ENCODE peak calls at places on chromosomes 16 and 17, in eight cellular contexts. One of them, this sample, is unnamed.

GRCh38 chr17:36123431-36123830 is 19.8 kb downstream of the CCL4 start:
- DNase-seq in omental fat pad: no peak
- DNase-seq in NCI-H1105 treated with DMSO at 0.1 percent for 48 hours: no peak
- DNase-seq in iPS DF 6.9: no peak
- DNase-seq in activated T-cell treated with anti-CD3 and anti-CD28 coated beads, Interleukin-2, amount 50 U/mL, for 72 hours: no peak
- DNase-seq in progenitor cell of endocrine pancreas: no peak
- DNase-seq in ELR: no peak
- DNase-seq in left colon: no peak
- DNase-seq in this sample: no peak

GRCh38 chr16:76683051-76683450 is 405.9 kb downstream of the CNTNAP4 start:
- DNase-seq in omental fat pad: no peak
- DNase-seq in left colon: no peak
- DNase-seq in progenitor cell of endocrine pancreas: no peak
- DNase-seq in activated T-cell treated with anti-CD3 and anti-CD28 coated beads, Interleukin-2, amount 50 U/mL, for 72 hours: no peak
- DNase-seq in ELR: no peak
- DNase-seq in NCI-H1105 treated with DMSO at 0.1 percent for 48 hours: no peak
- DNase-seq in iPS DF 6.9: no peak
- DNase-seq in this sample: no peak

GRCh38 chr16:27374231-27374793 is 27.7 kb upstream of the IL21R start:
- DNase-seq in left colon: no peak
- DNase-seq in activated T-cell treated with anti-CD3 and anti-CD28 coated beads, Interleukin-2, amount 50 U/mL, for 72 hours: no peak
- DNase-seq in NCI-H1105 treated with DMSO at 0.1 percent for 48 hours: no peak
- DNase-seq in iPS DF 6.9: no peak
- DNase-seq in omental fat pad: no peak
- DNase-seq in progenitor cell of endocrine pancreas: no peak
- DNase-seq in ELR: no peak
- DNase-seq in this sample: no peak

GRCh38 chr17:66290097-66290722 is 12.2 kb upstream of the PRKCA start:
- DNase-seq in progenitor cell of endocrine pancreas: no peak
- DNase-seq in activated T-cell treated with anti-CD3 and anti-CD28 coated beads, Interleukin-2, amount 50 U/mL, for 72 hours: no peak
- DNase-seq in NCI-H1105 treated with DMSO at 0.1 percent for 48 hours: peak
- DNase-seq in ELR: peak
- DNase-seq in iPS DF 6.9: no peak
- DNase-seq in omental fat pad: no peak
- DNase-seq in left colon: no peak
- DNase-seq in this sample: no peak

GRCh38 chr16:15643453-15644305 is 725 bp upstream of the MARF1 start:
- DNase-seq in omental fat pad: no peak
- DNase-seq in ELR: peak
- DNase-seq in activated T-cell treated with anti-CD3 and anti-CD28 coated beads, Interleukin-2, amount 50 U/mL, for 72 hours: no peak
- DNase-seq in progenitor cell of endocrine pancreas: no peak
- DNase-seq in left colon: peak
- DNase-seq in NCI-H1105 treated with DMSO at 0.1 percent for 48 hours: peak
- DNase-seq in iPS DF 6.9: no peak
- DNase-seq in this sample: no peak

GRCh38 chr17:62869885-62870580 is 61.9 kb upstream of the MARCHF10 start:
- DNase-seq in ELR: peak
- DNase-seq in NCI-H1105 treated with DMSO at 0.1 percent for 48 hours: peak
- DNase-seq in progenitor cell of endocrine pancreas: no peak
- DNase-seq in activated T-cell treated with anti-CD3 and anti-CD28 coated beads, Interleukin-2, amount 50 U/mL, for 72 hours: no peak
- DNase-seq in left colon: no peak
- DNase-seq in omental fat pad: no peak
- DNase-seq in iPS DF 6.9: peak
- DNase-seq in this sample: peak

GRCh38 chr17:46983782-46984181 is 4.7 kb upstream of the RPRML start:
- DNase-seq in left colon: no peak
- DNase-seq in ELR: no peak
- DNase-seq in NCI-H1105 treated with DMSO at 0.1 percent for 48 hours: no peak
- DNase-seq in omental fat pad: no peak
- DNase-seq in activated T-cell treated with anti-CD3 and anti-CD28 coated beads, Interleukin-2, amount 50 U/mL, for 72 hours: no peak
- DNase-seq in progenitor cell of endocrine pancreas: no peak
- DNase-seq in iPS DF 6.9: no peak
- DNase-seq in this sample: no peak

GRCh38 chr17:45873728-45874127 is 20.6 kb upstream of the MAPT start:
- DNase-seq in ELR: peak
- DNase-seq in activated T-cell treated with anti-CD3 and anti-CD28 coated beads, Interleukin-2, amount 50 U/mL, for 72 hours: peak
- DNase-seq in omental fat pad: no peak
- DNase-seq in NCI-H1105 treated with DMSO at 0.1 percent for 48 hours: no peak
- DNase-seq in left colon: no peak
- DNase-seq in progenitor cell of endocrine pancreas: no peak
- DNase-seq in iPS DF 6.9: no peak
- DNase-seq in this sample: no peak

GRCh38 chr17:77836557-77837041 is 121.9 kb upstream of the TNRC6C start:
- DNase-seq in iPS DF 6.9: no peak
- DNase-seq in NCI-H1105 treated with DMSO at 0.1 percent for 48 hours: no peak
- DNase-seq in progenitor cell of endocrine pancreas: no peak
- DNase-seq in ELR: peak
- DNase-seq in omental fat pad: no peak
- DNase-seq in left colon: no peak
- DNase-seq in activated T-cell treated with anti-CD3 and anti-CD28 coated beads, Interleukin-2, amount 50 U/mL, for 72 hours: peak
- DNase-seq in this sample: no peak

GRCh38 chr17:46978489-46979022 is 497 bp downstream of the RPRML start:
- DNase-seq in activated T-cell treated with anti-CD3 and anti-CD28 coated beads, Interleukin-2, amount 50 U/mL, for 72 hours: peak
- DNase-seq in iPS DF 6.9: no peak
- DNase-seq in NCI-H1105 treated with DMSO at 0.1 percent for 48 hours: no peak
- DNase-seq in progenitor cell of endocrine pancreas: no peak
- DNase-seq in ELR: peak
- DNase-seq in omental fat pad: no peak
- DNase-seq in left colon: no peak
- DNase-seq in this sample: no peak

GRCh38 chr17:75738218-75738802 is 17.1 kb downstream of the ITGB4 start:
- DNase-seq in progenitor cell of endocrine pancreas: no peak
- DNase-seq in activated T-cell treated with anti-CD3 and anti-CD28 coated beads, Interleukin-2, amount 50 U/mL, for 72 hours: peak
- DNase-seq in left colon: no peak
- DNase-seq in omental fat pad: no peak
- DNase-seq in ELR: peak
- DNase-seq in NCI-H1105 treated with DMSO at 0.1 percent for 48 hours: no peak
- DNase-seq in iPS DF 6.9: no peak
- DNase-seq in this sample: no peak

GRCh38 chr17:78019367-78019975 is 61.0 kb downstream of the TNRC6C start:
- DNase-seq in omental fat pad: no peak
- DNase-seq in activated T-cell treated with anti-CD3 and anti-CD28 coated beads, Interleukin-2, amount 50 U/mL, for 72 hours: no peak
- DNase-seq in NCI-H1105 treated with DMSO at 0.1 percent for 48 hours: peak
- DNase-seq in ELR: peak
- DNase-seq in left colon: no peak
- DNase-seq in iPS DF 6.9: no peak
- DNase-seq in progenitor cell of endocrine pancreas: no peak
- DNase-seq in this sample: no peak

GRCh38 chr16:1221628-1222552 is 3.2 kb downstream of the TPSG1 start:
- DNase-seq in activated T-cell treated with anti-CD3 and anti-CD28 coated beads, Interleukin-2, amount 50 U/mL, for 72 hours: no peak
- DNase-seq in progenitor cell of endocrine pancreas: no peak
- DNase-seq in left colon: peak
- DNase-seq in NCI-H1105 treated with DMSO at 0.1 percent for 48 hours: no peak
- DNase-seq in iPS DF 6.9: no peak
- DNase-seq in ELR: no peak
- DNase-seq in omental fat pad: no peak
- DNase-seq in this sample: no peak

GRCh38 chr16:51607202-51607756 is 456.2 kb upstream of the SALL1 start:
- DNase-seq in omental fat pad: no peak
- DNase-seq in left colon: no peak
- DNase-seq in activated T-cell treated with anti-CD3 and anti-CD28 coated beads, Interleukin-2, amount 50 U/mL, for 72 hours: no peak
- DNase-seq in iPS DF 6.9: no peak
- DNase-seq in progenitor cell of endocrine pancreas: no peak
- DNase-seq in ELR: no peak
- DNase-seq in NCI-H1105 treated with DMSO at 0.1 percent for 48 hours: peak
- DNase-seq in this sample: no peak

GRCh38 chr16:20740901-20741491 is 622 bp downstream of the THUMPD1 start:
- DNase-seq in NCI-H1105 treated with DMSO at 0.1 percent for 48 hours: peak
- DNase-seq in omental fat pad: peak
- DNase-seq in iPS DF 6.9: peak
- DNase-seq in ELR: peak
- DNase-seq in progenitor cell of endocrine pancreas: peak
- DNase-seq in left colon: peak
- DNase-seq in activated T-cell treated with anti-CD3 and anti-CD28 coated beads, Interleukin-2, amount 50 U/mL, for 72 hours: peak
- DNase-seq in this sample: peak

GRCh38 chr17:80069886-80070177 is 31.5 kb upstream of the GAA start:
- DNase-seq in progenitor cell of endocrine pancreas: no peak
- DNase-seq in left colon: no peak
- DNase-seq in activated T-cell treated with anti-CD3 and anti-CD28 coated beads, Interleukin-2, amount 50 U/mL, for 72 hours: no peak
- DNase-seq in ELR: no peak
- DNase-seq in iPS DF 6.9: no peak
- DNase-seq in NCI-H1105 treated with DMSO at 0.1 percent for 48 hours: no peak
- DNase-seq in omental fat pad: no peak
- DNase-seq in this sample: no peak

GRCh38 chr17:83008526-83008925 is 70.9 kb upstream of the METRNL start:
- DNase-seq in activated T-cell treated with anti-CD3 and anti-CD28 coated beads, Interleukin-2, amount 50 U/mL, for 72 hours: no peak
- DNase-seq in iPS DF 6.9: no peak
- DNase-seq in NCI-H1105 treated with DMSO at 0.1 percent for 48 hours: no peak
- DNase-seq in omental fat pad: no peak
- DNase-seq in progenitor cell of endocrine pancreas: no peak
- DNase-seq in left colon: no peak
- DNase-seq in ELR: no peak
- DNase-seq in this sample: no peak

GRCh38 chr17:50396261-50397110 is 837 bp downstream of the LRRC59 start:
- DNase-seq in omental fat pad: peak
- DNase-seq in activated T-cell treated with anti-CD3 and anti-CD28 coated beads, Interleukin-2, amount 50 U/mL, for 72 hours: peak
- DNase-seq in NCI-H1105 treated with DMSO at 0.1 percent for 48 hours: peak
- DNase-seq in iPS DF 6.9: no peak
- DNase-seq in ELR: peak
- DNase-seq in progenitor cell of endocrine pancreas: no peak
- DNase-seq in left colon: peak
- DNase-seq in this sample: no peak

GRCh38 chr16:9437115-9437514 is 345.7 kb downstream of the HAPSTR1 start:
- DNase-seq in NCI-H1105 treated with DMSO at 0.1 percent for 48 hours: peak
- DNase-seq in activated T-cell treated with anti-CD3 and anti-CD28 coated beads, Interleukin-2, amount 50 U/mL, for 72 hours: no peak
- DNase-seq in left colon: no peak
- DNase-seq in omental fat pad: no peak
- DNase-seq in iPS DF 6.9: no peak
- DNase-seq in ELR: no peak
- DNase-seq in progenitor cell of endocrine pancreas: no peak
- DNase-seq in this sample: no peak

GRCh38 chr17:69588739-69589334 is 174.3 kb downstream of the MAP2K6 start:
- DNase-seq in activated T-cell treated with anti-CD3 and anti-CD28 coated beads, Interleukin-2, amount 50 U/mL, for 72 hours: no peak
- DNase-seq in NCI-H1105 treated with DMSO at 0.1 percent for 48 hours: no peak
- DNase-seq in progenitor cell of endocrine pancreas: no peak
- DNase-seq in omental fat pad: no peak
- DNase-seq in iPS DF 6.9: no peak
- DNase-seq in left colon: no peak
- DNase-seq in ELR: no peak
- DNase-seq in this sample: no peak

GRCh38 chr16:27432600-27432957 is 30.6 kb downstream of the IL21R start:
- DNase-seq in progenitor cell of endocrine pancreas: peak
- DNase-seq in activated T-cell treated with anti-CD3 and anti-CD28 coated beads, Interleukin-2, amount 50 U/mL, for 72 hours: no peak
- DNase-seq in NCI-H1105 treated with DMSO at 0.1 percent for 48 hours: no peak
- DNase-seq in omental fat pad: no peak
- DNase-seq in left colon: no peak
- DNase-seq in ELR: peak
- DNase-seq in iPS DF 6.9: no peak
- DNase-seq in this sample: peak

GRCh38 chr16:10992797-10993196 is 48.4 kb downstream of the CLEC16A start:
- DNase-seq in NCI-H1105 treated with DMSO at 0.1 percent for 48 hours: no peak
- DNase-seq in ELR: peak
- DNase-seq in left colon: no peak
- DNase-seq in iPS DF 6.9: no peak
- DNase-seq in activated T-cell treated with anti-CD3 and anti-CD28 coated beads, Interleukin-2, amount 50 U/mL, for 72 hours: peak
- DNase-seq in progenitor cell of endocrine pancreas: no peak
- DNase-seq in omental fat pad: no peak
- DNase-seq in this sample: no peak

GRCh38 chr16:2208772-2209171 is 1.9 kb downstream of the BRICD5 start:
- DNase-seq in iPS DF 6.9: no peak
- DNase-seq in progenitor cell of endocrine pancreas: no peak
- DNase-seq in NCI-H1105 treated with DMSO at 0.1 percent for 48 hours: no peak
- DNase-seq in left colon: no peak
- DNase-seq in ELR: no peak
- DNase-seq in activated T-cell treated with anti-CD3 and anti-CD28 coated beads, Interleukin-2, amount 50 U/mL, for 72 hours: no peak
- DNase-seq in omental fat pad: no peak
- DNase-seq in this sample: no peak

GRCh38 chr17:61454095-61454931 is 2.1 kb downstream of the TBX4 start:
- DNase-seq in NCI-H1105 treated with DMSO at 0.1 percent for 48 hours: no peak
- DNase-seq in progenitor cell of endocrine pancreas: no peak
- DNase-seq in activated T-cell treated with anti-CD3 and anti-CD28 coated beads, Interleukin-2, amount 50 U/mL, for 72 hours: no peak
- DNase-seq in ELR: no peak
- DNase-seq in omental fat pad: no peak
- DNase-seq in iPS DF 6.9: no peak
- DNase-seq in left colon: no peak
- DNase-seq in this sample: no peak

GRCh38 chr16:46757339-46758050 is 9.4 kb upstream of the MYLK3 start:
- DNase-seq in left colon: no peak
- DNase-seq in progenitor cell of endocrine pancreas: no peak
- DNase-seq in ELR: no peak
- DNase-seq in iPS DF 6.9: no peak
- DNase-seq in NCI-H1105 treated with DMSO at 0.1 percent for 48 hours: peak
- DNase-seq in activated T-cell treated with anti-CD3 and anti-CD28 coated beads, Interleukin-2, amount 50 U/mL, for 72 hours: no peak
- DNase-seq in omental fat pad: no peak
- DNase-seq in this sample: no peak

GRCh38 chr17:19337712-19338023 is 24.9 kb downstream of the B9D1 start:
- DNase-seq in left colon: no peak
- DNase-seq in omental fat pad: no peak
- DNase-seq in progenitor cell of endocrine pancreas: no peak
- DNase-seq in NCI-H1105 treated with DMSO at 0.1 percent for 48 hours: no peak
- DNase-seq in ELR: no peak
- DNase-seq in iPS DF 6.9: no peak
- DNase-seq in activated T-cell treated with anti-CD3 and anti-CD28 coated beads, Interleukin-2, amount 50 U/mL, for 72 hours: no peak
- DNase-seq in this sample: no peak

GRCh38 chr16:79885320-79885719 is 284.8 kb upstream of the MAF start:
- DNase-seq in ELR: no peak
- DNase-seq in left colon: no peak
- DNase-seq in NCI-H1105 treated with DMSO at 0.1 percent for 48 hours: no peak
- DNase-seq in omental fat pad: no peak
- DNase-seq in activated T-cell treated with anti-CD3 and anti-CD28 coated beads, Interleukin-2, amount 50 U/mL, for 72 hours: no peak
- DNase-seq in progenitor cell of endocrine pancreas: no peak
- DNase-seq in iPS DF 6.9: no peak
- DNase-seq in this sample: no peak

GRCh38 chr16:31452631-31453106 is 6.6 kb upstream of the ARMC5 start:
- DNase-seq in iPS DF 6.9: no peak
- DNase-seq in omental fat pad: no peak
- DNase-seq in ELR: peak
- DNase-seq in progenitor cell of endocrine pancreas: no peak
- DNase-seq in left colon: no peak
- DNase-seq in NCI-H1105 treated with DMSO at 0.1 percent for 48 hours: no peak
- DNase-seq in activated T-cell treated with anti-CD3 and anti-CD28 coated beads, Interleukin-2, amount 50 U/mL, for 72 hours: no peak
- DNase-seq in this sample: peak

GRCh38 chr16:17377360-17378324 is 93.1 kb downstream of the XYLT1 start:
- DNase-seq in ELR: no peak
- DNase-seq in left colon: no peak
- DNase-seq in activated T-cell treated with anti-CD3 and anti-CD28 coated beads, Interleukin-2, amount 50 U/mL, for 72 hours: no peak
- DNase-seq in omental fat pad: no peak
- DNase-seq in progenitor cell of endocrine pancreas: no peak
- DNase-seq in iPS DF 6.9: no peak
- DNase-seq in NCI-H1105 treated with DMSO at 0.1 percent for 48 hours: peak
- DNase-seq in this sample: no peak

GRCh38 chr16:57577691-57578224 is 35.3 kb downstream of the ADGRG5 start:
- DNase-seq in progenitor cell of endocrine pancreas: no peak
- DNase-seq in iPS DF 6.9: no peak
- DNase-seq in left colon: no peak
- DNase-seq in ELR: no peak
- DNase-seq in NCI-H1105 treated with DMSO at 0.1 percent for 48 hours: no peak
- DNase-seq in activated T-cell treated with anti-CD3 and anti-CD28 coated beads, Interleukin-2, amount 50 U/mL, for 72 hours: peak
- DNase-seq in omental fat pad: peak
- DNase-seq in this sample: no peak

GRCh38 chr17:34562387-34562786 is 17.0 kb upstream of the TMEM132E start:
- DNase-seq in activated T-cell treated with anti-CD3 and anti-CD28 coated beads, Interleukin-2, amount 50 U/mL, for 72 hours: no peak
- DNase-seq in left colon: no peak
- DNase-seq in ELR: peak
- DNase-seq in iPS DF 6.9: no peak
- DNase-seq in NCI-H1105 treated with DMSO at 0.1 percent for 48 hours: no peak
- DNase-seq in progenitor cell of endocrine pancreas: no peak
- DNase-seq in omental fat pad: no peak
- DNase-seq in this sample: no peak

GRCh38 chr17:51165680-51166197 is 472 bp upstream of the NME2 start:
- DNase-seq in ELR: peak
- DNase-seq in progenitor cell of endocrine pancreas: peak
- DNase-seq in NCI-H1105 treated with DMSO at 0.1 percent for 48 hours: no peak
- DNase-seq in left colon: no peak
- DNase-seq in omental fat pad: no peak
- DNase-seq in iPS DF 6.9: no peak
- DNase-seq in activated T-cell treated with anti-CD3 and anti-CD28 coated beads, Interleukin-2, amount 50 U/mL, for 72 hours: no peak
- DNase-seq in this sample: no peak

This sample was measured in HFF-Myc.